ENCODE peak calls at places on chromosomes 12 and 14, in eight cellular contexts. E is stimulated activated CD8-positive, alpha-beta memory T cell treated with anti-CD3 and anti-CD28 coated beads, Interleukin-15, amount 100 ng/mL, for 1 hour; B is left kidney; F is islet precursor cell; K is PC-9; M is activated gamma-delta T cell treated with Interleukin-2 at 50 U/mL for 16 hours; Q is naive thymus-derived CD4-positive, alpha-beta T cell; V is aorta. L is an unnamed sample.

GRCh38 chr12:130827432-130827831 is 11.6 kb downstream of the STX2 start:
- DNase-seq in E (no peak), B (no peak), F (peak), K (no peak), M (no peak), Q (no peak), V (no peak), L (no peak)

GRCh38 chr14:72663956-72664650 is 229.8 kb downstream of the DPF3 start:
- DNase-seq in E (no peak), B (no peak), F (no peak), K (no peak), M (no peak), Q (no peak), V (no peak), L (no peak)

GRCh38 chr12:68290126-68290525 is 36.7 kb upstream of the IL22 start:
- DNase-seq in E (no peak), B (no peak), F (peak), K (no peak), M (peak), Q (peak), V (no peak), L (no peak)

GRCh38 chr12:43337571-43338497 is 214.2 kb downstream of the ADAMTS20 start:
- DNase-seq in E (no peak), B (no peak), F (no peak), K (no peak), M (no peak), Q (no peak), V (no peak), L (no peak)

GRCh38 chr14:68616255-68616902 is 176.5 kb downstream of the ZFP36L1 start:
- DNase-seq in E (no peak), B (peak), F (no peak), K (no peak), M (no peak), Q (no peak), V (no peak), L (no peak)

GRCh38 chr12:52197371-52198231 is 5.8 kb upstream of the KRT80 start:
- DNase-seq in E (no peak), B (no peak), F (no peak), K (peak), M (no peak), Q (no peak), V (no peak), L (no peak)

GRCh38 chr14:30443368-30444007 is 115.5 kb upstream of the G2E3 start:
- DNase-seq in E (no peak), B (peak), F (no peak), K (no peak), M (no peak), Q (no peak), V (no peak), L (no peak)

GRCh38 chr12:116547955-116548471 is 11.2 kb upstream of the MAP1LC3B2 start:
- DNase-seq in E (no peak), B (peak), F (peak), K (no peak), M (no peak), Q (no peak), V (no peak), L (no peak)

GRCh38 chr12:45895961-45896360 is 94.4 kb downstream of the SCAF11 start:
- DNase-seq in E (no peak), B (no peak), F (no peak), K (no peak), M (no peak), Q (no peak), V (no peak), L (no peak)

GRCh38 chr12:121451931-121452330 is 52.0 kb downstream of the RNF34 start:
- DNase-seq in E (no peak), B (peak), F (no peak), K (no peak), M (no peak), Q (no peak), V (no peak), L (no peak)

GRCh38 chr12:72074956-72075355 is 136.3 kb downstream of the TPH2 start:
- DNase-seq in E (no peak), B (no peak), F (peak), K (no peak), M (no peak), Q (no peak), V (no peak), L (no peak)

GRCh38 chr14:61188936-61189808 is 92.0 kb downstream of the TMEM30B start:
- DNase-seq in E (no peak), B (peak), F (peak), K (peak), M (no peak), Q (no peak), V (peak), L (no peak)

GRCh38 chr14:57583396-57583795 is 89.7 kb upstream of the CCDC198 start:
- DNase-seq in E (no peak), B (no peak), F (no peak), K (no peak), M (no peak), Q (no peak), V (no peak), L (no peak)

GRCh38 chr14:56065621-56066295 is 52.5 kb upstream of the PELI2 start:
- DNase-seq in E (no peak), B (peak), F (no peak), K (no peak), M (no peak), Q (no peak), V (no peak), L (no peak)

GRCh38 chr12:2183556-2184541 is 131.1 kb downstream of the CACNA1C start:
- DNase-seq in E (no peak), B (peak), F (peak), K (no peak), M (no peak), Q (no peak), V (no peak), L (no peak)

GRCh38 chr12:53820503-53820902 is 68.7 kb upstream of the CISTR start:
- DNase-seq in E (no peak), B (no peak), F (peak), K (no peak), M (no peak), Q (no peak), V (no peak), L (no peak)

GRCh38 chr12:71125515-71125914 is 32.3 kb downstream of the TSPAN8 start:
- DNase-seq in E (no peak), B (no peak), F (no peak), K (no peak), M (no peak), Q (no peak), V (no peak), L (no peak)

GRCh38 chr12:46523863-46524770 is 151.5 kb upstream of the SLC38A2 start:
- DNase-seq in E (peak), B (peak), F (peak), K (peak), M (peak), Q (peak), V (peak), L (no peak)

GRCh38 chr12:106957617-106958016 is 1.9 kb downstream of the TMEM263 start:
- DNase-seq in E (no peak), B (no peak), F (no peak), K (no peak), M (no peak), Q (no peak), V (no peak), L (no peak)

GRCh38 chr12:1355396-1355795 is 239.0 kb downstream of the FBXL14 start:
- DNase-seq in E (no peak), B (no peak), F (no peak), K (no peak), M (no peak), Q (no peak), V (no peak), L (no peak)

GRCh38 chr14:100403802-100404201 is 80.7 kb downstream of the SLC25A47 start:
- DNase-seq in E (no peak), B (no peak), F (no peak), K (no peak), M (no peak), Q (no peak), V (no peak), L (no peak)

L was measured in spleen.